ENCODE peak calls at places on chromosomes 13 and 19, in six cellular contexts. Y is non-pigmented ciliary epithelial cell; L is stimulated activated CD8-positive, alpha-beta memory T cell treated with anti-CD3 and anti-CD28 coated beads, Interleukin-15, amount 100 ng/mL, for 1 hour; X is NCI-H345; R is NCI-H1694 treated with DMSO at 0.1 percent for 48 hours; F is SJSA1. U is an unnamed sample.
A peak's percentile ranks its signal among the peaks of the same experiment; 100 is the strongest.

GRCh38 chr19:52566588-52566987 is 3.5 kb upstream of the ZNF701 start:
- DNase-seq in F (no peak), X (no peak), R (no peak), Y (peak; percentile 34), L (no peak), U (no peak)

GRCh38 chr13:111153977-111154332 is 38.8 kb downstream of the ARHGEF7 start:
- DNase-seq in Y (no peak), L (peak; percentile 5), F (no peak), X (peak; percentile 57), R (no peak), U (no peak)

GRCh38 chr19:8571006-8571411 is 6.2 kb downstream of the MYO1F start:
- DNase-seq in X (no peak), F (peak; percentile 94), L (no peak), Y (no peak), R (no peak), U (peak; percentile 66)

GRCh38 chr13:82480415-82480814 is 1401.9 kb downstream of the SLITRK1 start:
- DNase-seq in R (peak; percentile 4), X (no peak), Y (no peak), F (no peak), L (no peak), U (no peak)

GRCh38 chr13:51453959-51454703 is 1.3 kb upstream of the INTS6 start:
- DNase-seq in X (no peak), F (no peak), Y (no peak), R (peak; percentile 62), L (peak; percentile 22), U (no peak)

GRCh38 chr19:32691291-32691951 is at the start of gene NUDT19:
- DNase-seq in F (peak; percentile 90), L (peak; percentile 43), Y (no peak), X (peak; percentile 99), R (peak; percentile 80), U (peak; percentile 93)

GRCh38 chr13:41864658-41865057 is 96.3 kb downstream of the VWA8 start:
- DNase-seq in F (no peak), X (no peak), R (no peak), L (no peak), Y (no peak), U (no peak)

GRCh38 chr13:80473695-80474094 is 132.8 kb upstream of the SPRY2 start:
- DNase-seq in L (no peak), Y (peak; percentile 50), X (peak; percentile 49), F (no peak), R (peak; percentile 36), U (no peak)

GRCh38 chr13:113428871-113429607 is 24.2 kb downstream of the ADPRHL1 start:
- DNase-seq in Y (no peak), X (no peak), L (no peak), F (no peak), R (no peak), U (peak; percentile 41)

GRCh38 chr13:114131581-114132418 is 623 bp downstream of the RASA3 start:
- DNase-seq in Y (no peak), X (peak; percentile 45), L (no peak), F (no peak), R (no peak), U (peak; percentile 58)

GRCh38 chr19:44689290-44690130 is 9.4 kb upstream of the CEACAM16 start:
- DNase-seq in R (peak; percentile 48), X (peak; percentile 33), F (peak; percentile 87), Y (no peak), L (peak; percentile 67), U (peak; percentile 85)

GRCh38 chr13:49367640-49368431 is 76.0 kb downstream of the CAB39L start:
- DNase-seq in F (no peak), Y (no peak), L (no peak), X (no peak), R (no peak), U (no peak)

GRCh38 chr13:73336789-73337188 is 278.0 kb downstream of the KLF5 start:
- DNase-seq in F (no peak), Y (no peak), L (no peak), R (no peak), X (no peak), U (no peak)

GRCh38 chr13:20016649-20017364 is 58.3 kb downstream of the ZMYM2 start:
- DNase-seq in Y (no peak), L (no peak), F (no peak), R (no peak), X (no peak), U (no peak)

GRCh38 chr19:2578911-2579677 is 103.2 kb downstream of the GADD45B start:
- DNase-seq in X (peak; percentile 42), Y (no peak), R (no peak), L (peak; percentile 30), F (peak; percentile 92), U (peak; percentile 95)

GRCh38 chr19:37317403-37318209 is 53.3 kb upstream of the ZNF527 start:
- DNase-seq in R (peak; percentile 92), L (peak; percentile 89), X (peak; percentile 100), F (peak; percentile 93), Y (peak; percentile 99), U (peak; percentile 97)

GRCh38 chr13:112779856-112780604 is 90.2 kb downstream of the ATP11A start:
- DNase-seq in F (peak; percentile 21), X (no peak), L (no peak), R (no peak), Y (no peak), U (no peak)

GRCh38 chr13:25175026-25175425 is 2.9 kb upstream of the AMER2 start:
- DNase-seq in Y (no peak), F (no peak), X (no peak), R (no peak), L (no peak), U (no peak)

GRCh38 chr19:49282184-49282583 is 42.8 kb downstream of the SLC6A16 start:
- DNase-seq in Y (no peak), X (no peak), F (no peak), L (no peak), R (no peak), U (no peak)

GRCh38 chr19:317710-318508 is 26.7 kb downstream of the MIER2 start:
- DNase-seq in Y (no peak), X (no peak), R (no peak), F (no peak), L (no peak), U (no peak)

GRCh38 chr13:103663996-103664395 is 597.8 kb upstream of the SLC10A2 start:
- DNase-seq in R (no peak), Y (no peak), X (no peak), F (no peak), L (no peak), U (no peak)

GRCh38 chr19:43435775-43436174 is 21.1 kb downstream of the TEX101 start:
- DNase-seq in Y (no peak), R (no peak), X (no peak), L (no peak), F (no peak), U (no peak)

GRCh38 chr13:99692854-99693253 is 191.6 kb downstream of the TM9SF2 start:
- DNase-seq in Y (no peak), R (no peak), F (no peak), L (no peak), X (no peak), U (no peak)

GRCh38 chr13:46184277-46184699 is 2.3 kb upstream of the LCP1 start:
- DNase-seq in X (no peak), R (peak; percentile 11), L (peak; percentile 66), F (no peak), Y (no peak), U (peak; percentile 61)

GRCh38 chr13:51849145-51850101 is 4.4 kb upstream of the TMEM272 start:
- DNase-seq in Y (no peak), X (no peak), R (peak; percentile 6), L (no peak), F (peak; percentile 68), U (peak; percentile 54)

GRCh38 chr19:51259348-51260245 is 8.7 kb downstream of the SIGLECL1 start:
- DNase-seq in R (no peak), F (no peak), L (no peak), X (no peak), Y (no peak), U (no peak)

GRCh38 chr19:50794778-50795664 is 4.8 kb downstream of the ACP4 start:
- DNase-seq in L (no peak), X (no peak), Y (no peak), R (no peak), F (no peak), U (no peak)

GRCh38 chr13:50566646-50567045 is 276.8 kb downstream of the DLEU7 start:
- DNase-seq in F (no peak), Y (no peak), R (no peak), X (no peak), L (no peak), U (no peak)

GRCh38 chr19:1318678-1319471 is 33.2 kb downstream of the EFNA2 start:
- DNase-seq in L (no peak), Y (no peak), X (no peak), F (no peak), R (no peak), U (no peak)

GRCh38 chr13:44669534-44669933 is 93.4 kb upstream of the TSC22D1 start:
- DNase-seq in Y (no peak), R (no peak), F (no peak), L (no peak), X (no peak), U (no peak)

GRCh38 chr19:44792286-44792685 is 14.6 kb downstream of the CBLC start:
- DNase-seq in X (peak; percentile 75), F (no peak), L (no peak), R (no peak), Y (no peak), U (no peak)

GRCh38 chr13:101157261-101157660 is 259.0 kb downstream of the NALCN start:
- DNase-seq in R (no peak), X (no peak), L (no peak), Y (no peak), F (no peak), U (no peak)

U was measured in Right ventricle myocardium superior.